ENCODE peak calls at places on chromosomes 7 and 10, in five cellular contexts. A is HepG2, N is GM12878, K is H1, P is K562. C is an unnamed sample.

GRCh38 chr10:98673156-98673765 is 226.5 kb upstream of the HPS1 start:
- DNase-seq in A (no peak), N (no peak), K (no peak), P (no peak), C (no peak)

GRCh38 chr10:71143170-71143569 is 69.2 kb upstream of the UNC5B start:
- DNase-seq in A (no peak), N (no peak), K (no peak), P (no peak), C (no peak)

GRCh38 chr10:124875596-124875995 is 66.3 kb upstream of the ZRANB1 start:
- DNase-seq in A (no peak), N (no peak), K (no peak), P (no peak), C (peak; percentile 53)

GRCh38 chr7:158416283-158416933 is 171.2 kb downstream of the PTPRN2 start:
- DNase-seq in A (no peak), N (no peak), K (no peak), P (no peak), C (no peak)

GRCh38 chr10:117688358-117688757 is 145.8 kb downstream of the EMX2 start:
- DNase-seq in A (no peak), N (no peak), K (no peak), P (no peak), C (no peak)

GRCh38 chr10:47339759-47340612 is 8.2 kb upstream of the RBP3 start:
- DNase-seq in A (no peak), N (no peak), K (no peak), P (no peak), C (no peak)

GRCh38 chr7:142835487-142835886 is 19.4 kb upstream of the EPHB6 start:
- DNase-seq in A (no peak), N (no peak), K (no peak), P (no peak), C (peak; percentile 36)

GRCh38 chr7:14800664-14801063 is 101.9 kb downstream of the DGKB start:
- DNase-seq in A (no peak), N (no peak), K (no peak), P (no peak), C (no peak)

GRCh38 chr10:116771101-116771705 is 28.8 kb upstream of the HSPA12A start:
- DNase-seq in A (peak; percentile 80), N (no peak), K (no peak), P (no peak), C (peak; percentile 12)

GRCh38 chr7:23787272-23787671 is 77.3 kb downstream of the STK31 start:
- DNase-seq in A (no peak), N (no peak), K (no peak), P (no peak), C (peak; percentile 31)

GRCh38 chr10:6195376-6195775 is 7.4 kb upstream of the PFKFB3 start:
- DNase-seq in A (no peak), N (no peak), K (no peak), P (no peak), C (no peak)

GRCh38 chr7:108358553-108358952 is 97.7 kb downstream of the NRCAM start:
- DNase-seq in A (peak; percentile 98), N (no peak), K (peak; percentile 46), P (no peak), C (peak; percentile 32)

GRCh38 chr7:43450894-43451293 is 132.0 kb upstream of the STK17A start:
- DNase-seq in A (no peak), N (no peak), K (no peak), P (no peak), C (no peak)

GRCh38 chr7:127897704-127898454 is 133.4 kb downstream of the LRRC4 start:
- DNase-seq in A (no peak), N (no peak), K (no peak), P (no peak), C (no peak)

GRCh38 chr10:51800725-51801455 is 101.5 kb upstream of the CSTF2T start:
- DNase-seq in A (no peak), N (no peak), K (no peak), P (no peak), C (no peak)

GRCh38 chr7:381211-382117 is 91.5 kb downstream of the FOXL3 start:
- DNase-seq in A (no peak), N (no peak), K (no peak), P (no peak), C (no peak)

GRCh38 chr10:51733061-51733460 is 33.7 kb upstream of the CSTF2T start:
- DNase-seq in A (no peak), N (no peak), K (no peak), P (no peak), C (no peak)

GRCh38 chr10:126171555-126171954 is 216.7 kb downstream of the ADAM12 start:
- DNase-seq in A (no peak), N (no peak), K (no peak), P (no peak), C (no peak)

GRCh38 chr7:107318523-107319160 is 149.8 kb downstream of the HBP1 start:
- DNase-seq in A (no peak), N (no peak), K (no peak), P (peak; percentile 92), C (no peak)

GRCh38 chr10:61994404-61995031 is 93.0 kb downstream of the ARID5B start:
- DNase-seq in A (no peak), N (no peak), K (no peak), P (no peak), C (peak; percentile 28)

GRCh38 chr7:80379034-80379433 is 132.8 kb downstream of the GNAT3 start:
- DNase-seq in A (no peak), N (no peak), K (no peak), P (no peak), C (no peak)

GRCh38 chr7:36037121-36037662 is 115.9 kb upstream of the EEPD1 start:
- DNase-seq in A (no peak), N (no peak), K (no peak), P (peak; percentile 11), C (peak; percentile 13)

GRCh38 chr7:300048-300447 is 10.1 kb downstream of the FOXL3 start:
- DNase-seq in A (no peak), N (no peak), K (no peak), P (no peak), C (no peak)

GRCh38 chr7:97006951-97007861 is 1.9 kb downstream of the DLX6 start:
- DNase-seq in A (no peak), N (no peak), K (no peak), P (no peak), C (peak; percentile 54)

GRCh38 chr7:90834771-90835170 is 238.7 kb downstream of the CDK14 start:
- DNase-seq in A (no peak), N (no peak), K (no peak), P (no peak), C (no peak)

GRCh38 chr7:47038621-47039020 is 543.3 kb downstream of the TNS3 start:
- DNase-seq in A (no peak), N (no peak), K (no peak), P (no peak), C (peak; percentile 19)

GRCh38 chr10:97123713-97124112 is 62.0 kb downstream of the SLIT1 start:
- DNase-seq in A (no peak), N (no peak), K (no peak), P (no peak), C (no peak)
- TF ChIP-seq CREB1 in A (no peak), N (no peak), K (no peak), P (no peak), C (no peak)

DNA sequence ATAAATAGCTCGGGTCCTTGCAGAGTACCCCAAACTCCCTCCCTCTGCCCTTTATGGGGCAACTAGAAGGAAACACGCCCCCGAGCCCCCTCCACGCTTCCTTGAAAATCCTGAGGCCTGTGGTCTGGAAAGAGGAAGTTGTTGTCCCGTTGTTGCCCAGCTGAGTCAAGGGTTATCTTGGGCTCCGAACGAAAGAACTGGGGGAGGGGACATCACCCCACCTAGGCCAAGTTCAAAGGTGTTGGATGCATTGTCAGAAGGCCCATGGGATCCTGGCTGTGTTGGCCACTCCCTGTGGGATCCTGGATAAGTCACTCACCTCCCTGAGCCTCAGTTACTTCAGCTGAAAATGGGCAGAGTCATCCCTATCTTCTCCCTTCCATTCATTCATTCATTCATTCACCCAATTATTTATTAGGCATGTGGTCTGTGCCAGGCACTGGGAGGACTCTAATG is at the start of gene CCL24:
- DNase-seq in A (no peak), N (no peak), K (no peak), P (peak; percentile 69), C (no peak)
- H2AFZ ChIP-seq in A (no peak within 1 kb of the TSS), N (no peak within 1 kb of the TSS), K (no peak within 1 kb of the TSS), P (peak within 1 kb of the TSS; percentile 69), C (no peak within 1 kb of the TSS)

GRCh38 chr10:79153753-79154152 is 85.0 kb downstream of the ZMIZ1 start:
- DNase-seq in A (no peak), N (no peak), K (no peak), P (no peak), C (no peak)
- TF ChIP-seq CREB1 in A (no peak), N (no peak), K (no peak), P (no peak), C (no peak)

GRCh38 chr7:156932006-156932405 is 17.5 kb upstream of the NOM1 start:
- DNase-seq in A (no peak), N (no peak), K (no peak), P (no peak), C (no peak)
- H2AFZ ChIP-seq in A (no peak overlapping the region), N (no peak overlapping the region), K (peak overlapping the region; percentile 55), P (no peak overlapping the region), C (peak overlapping the region; percentile 65)

GRCh38 chr7:81487512-81487911 is 282.3 kb downstream of the HGF start:
- DNase-seq in A (no peak), N (no peak), K (no peak), P (no peak), C (no peak)

GRCh38 chr7:81492240-81492639 is 277.6 kb downstream of the HGF start:
- DNase-seq in A (no peak), N (no peak), K (no peak), P (no peak), C (no peak)

GRCh38 chr7:81488210-81488609 is 281.6 kb downstream of the HGF start:
- DNase-seq in A (no peak), N (no peak), K (no peak), P (no peak), C (no peak)

GRCh38 chr7:81491573-81491972 is 278.3 kb downstream of the HGF start:
- DNase-seq in A (no peak), N (no peak), K (no peak), P (no peak), C (no peak)

GRCh38 chr7:81492910-81493309 is 276.9 kb downstream of the HGF start:
- DNase-seq in A (no peak), N (no peak), K (no peak), P (no peak), C (no peak)
- TF ChIP-seq CREB1 in A (no peak), N (no peak), K (no peak), P (no peak), C (no peak)

C was measured in GM23338.